ENCODE peak calls at places on chromosomes 4 and X, in seven cellular contexts. X is IMR-90, E is GM23338, M is H9, O is neural progenitor cell, Y is mammary epithelial cell, F is endothelial cell of umbilical vein. P is an unnamed sample.
A peak's percentile ranks its signal among the peaks of the same experiment; 100 is the strongest.

GRCh38 chr4:7007944-7008343 is 35.2 kb upstream of the TADA2B start:
- DNase-seq in F (no peak), M (peak; percentile 53), Y (peak; percentile 16), E (peak; percentile 73), O (no peak), X (peak; percentile 36), P (no peak)

GRCh38 chr4:115113382-115114106 is at the start of gene NDST4:
- DNase-seq in Y (peak; percentile 9), M (no peak), F (no peak), E (no peak), O (peak; percentile 87), X (no peak), P (no peak)

GRCh38 chrX:72048515-72049455 is 82.9 kb downstream of the RTL5 start:
- DNase-seq in F (no peak), M (no peak), O (no peak), Y (no peak), E (peak; percentile 23), X (no peak), P (no peak)

GRCh38 chr4:24382381-24382780 is 202.0 kb downstream of the DHX15 start:
- DNase-seq in M (no peak), F (no peak), X (peak; percentile 78), E (no peak), Y (peak; percentile 4), O (no peak), P (no peak)

GRCh38 chr4:145679520-145679919 is 426 bp upstream of the C4orf51 start:
- DNase-seq in X (peak; percentile 97), E (no peak), F (peak; percentile 66), O (no peak), Y (peak; percentile 50), M (no peak), P (peak; percentile 86)

GRCh38 chr4:163378661-163379060 is 35.0 kb downstream of the NPY5R start:
- DNase-seq in E (no peak), Y (no peak), X (no peak), F (no peak), M (no peak), O (no peak), P (no peak)

GRCh38 chr4:25454491-25454890 is 77.4 kb downstream of the ANAPC4 start:
- DNase-seq in O (no peak), X (no peak), M (no peak), F (peak; percentile 22), E (no peak), Y (no peak), P (no peak)

GRCh38 chrX:11619426-11619825 is 46.3 kb downstream of the ARHGAP6 start:
- DNase-seq in F (no peak), O (no peak), X (peak; percentile 12), E (no peak), M (no peak), Y (peak; percentile 6), P (no peak)

GRCh38 chrX:24203072-24203808 is 53.7 kb downstream of the ZFX start:
- DNase-seq in O (no peak), M (no peak), F (no peak), Y (no peak), E (no peak), X (no peak), P (no peak)

GRCh38 chrX:40005290-40006011 is 92.3 kb downstream of the BCOR start:
- DNase-seq in X (no peak), M (peak; percentile 33), F (no peak), Y (no peak), O (peak; percentile 28), E (peak; percentile 9), P (peak; percentile 62)

GRCh38 chr4:7941111-7942018 is 1.7 kb upstream of the AFAP1 start:
- DNase-seq in E (peak; percentile 80), F (no peak), O (no peak), X (no peak), Y (no peak), M (peak; percentile 57), P (peak; percentile 79)

GRCh38 chrX:113747274-113747973 is 836.5 kb upstream of the HTR2C start:
- DNase-seq in Y (no peak), F (peak; percentile 2), M (no peak), X (no peak), E (no peak), O (no peak), P (no peak)

GRCh38 chr4:79604152-79604551 is 196.1 kb upstream of the GK2 start:
- DNase-seq in O (no peak), Y (no peak), E (no peak), F (no peak), X (no peak), M (no peak), P (no peak)

GRCh38 chrX:136665258-136665900 is 17.4 kb downstream of the CD40LG start:
- DNase-seq in E (no peak), O (no peak), M (no peak), F (no peak), Y (no peak), X (no peak), P (no peak)

GRCh38 chrX:136660896-136661295 is 12.9 kb downstream of the CD40LG start:
- DNase-seq in F (no peak), Y (no peak), E (no peak), X (no peak), M (no peak), O (no peak), P (no peak)

GRCh38 chrX:136659174-136659573 is 11.2 kb downstream of the CD40LG start:
- DNase-seq in E (no peak), O (no peak), M (no peak), Y (no peak), X (no peak), F (no peak), P (no peak)

GRCh38 chrX:136662976-136663375 is 15.0 kb downstream of the CD40LG start:
- DNase-seq in Y (no peak), M (no peak), E (no peak), O (no peak), X (no peak), F (no peak), P (no peak)

DNA sequence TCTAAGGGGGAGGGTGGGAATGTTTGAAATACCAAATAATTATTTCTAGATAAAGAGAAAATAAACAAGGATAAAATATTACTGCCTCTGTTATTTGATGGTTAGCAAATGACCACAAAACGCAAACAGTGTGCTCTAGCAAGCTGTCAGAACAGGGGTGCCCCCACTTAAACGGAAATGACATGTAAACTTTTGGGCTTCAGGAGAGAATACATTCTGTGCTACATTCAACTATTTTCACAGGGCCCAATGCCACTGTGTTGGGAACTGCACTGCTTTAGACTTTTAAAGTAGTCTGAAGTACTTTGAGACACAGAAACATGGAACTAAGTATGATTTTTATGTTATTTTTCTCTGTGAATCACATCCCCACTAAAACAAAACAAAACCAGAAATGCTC is 14.1 kb downstream of the CD40LG start:
- DNase-seq in O (no peak), Y (no peak), M (no peak), X (no peak), F (no peak), E (no peak), P (no peak)
- H3K4me1 ChIP-seq in O (no peaks in the 10 kb centered on the region), Y (no peaks in the 10 kb centered on the region), M (no peaks in the 10 kb centered on the region), X (no peaks in the 10 kb centered on the region), F (no peaks in the 10 kb centered on the region), E (no peaks in the 10 kb centered on the region), P (no peaks in the 10 kb centered on the region)

DNA sequence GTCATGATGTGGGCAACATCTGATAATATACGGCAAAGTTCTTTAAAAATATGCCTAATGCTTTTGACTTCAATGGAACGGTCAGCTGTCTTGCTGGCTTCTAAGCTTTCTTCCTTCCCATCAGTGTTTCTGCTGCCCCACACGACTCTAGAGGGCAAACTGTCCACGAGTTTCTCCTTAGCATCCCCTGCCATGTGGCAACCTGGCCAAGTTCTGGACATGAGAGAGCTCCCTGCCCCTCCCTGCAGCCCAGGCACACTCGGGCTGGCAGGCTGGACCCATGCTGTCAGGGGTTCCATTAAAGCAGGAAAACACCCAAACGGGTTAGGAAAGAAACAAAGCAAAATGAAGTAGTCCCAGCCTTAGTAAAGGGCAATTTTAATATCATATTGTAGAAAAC is 38.8 kb downstream of the KDR start:
- DNase-seq in M (no peak), X (no peak), Y (no peak), E (no peak), F (no peak), O (no peak), P (no peak)
- H3K4me2 ChIP-seq in M (no peak overlapping the region), X (no peak overlapping the region), Y (no peak overlapping the region), E (no peak overlapping the region), F (no peak overlapping the region), O (no peak overlapping the region), P (no peak overlapping the region)

DNA sequence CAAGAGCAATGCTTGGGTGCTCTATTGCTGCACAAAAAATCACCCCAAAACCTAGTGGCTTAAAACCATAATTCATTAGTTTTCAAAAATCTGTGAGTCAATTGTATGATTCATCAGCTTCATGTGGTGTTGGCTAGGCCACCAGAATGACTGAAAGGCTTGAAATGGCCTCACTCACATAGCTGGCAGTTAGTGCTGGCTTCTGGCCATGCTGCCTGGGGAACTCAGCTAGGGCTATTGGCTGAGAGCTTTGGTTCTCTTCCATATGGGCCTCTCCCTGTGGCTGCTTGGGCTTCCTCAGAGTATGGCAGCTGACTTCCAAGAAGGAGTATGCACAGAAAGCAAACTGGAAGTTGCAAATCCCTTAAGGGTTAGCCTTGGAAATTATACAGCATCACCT is 3.1 kb upstream of the MTMR1 start:
- DNase-seq in F (no peak), E (no peak), M (no peak), O (no peak), Y (peak; percentile 89), X (peak; percentile 92), P (peak; percentile 94)
- H3K4me1 ChIP-seq in F (peaks cover 20% of the 10 kb centered on the region), E (peaks cover 14% of the 10 kb centered on the region), M (peaks cover 6% of the 10 kb centered on the region), O (no peaks in the 10 kb centered on the region), Y (peaks cover 21% of the 10 kb centered on the region), X (peaks cover 10% of the 10 kb centered on the region), P (peaks cover 19% of the 10 kb centered on the region)

GRCh38 chr4:15233626-15234025 is 194.2 kb upstream of the C1QTNF7 start:
- DNase-seq in X (no peak), M (no peak), O (no peak), Y (no peak), F (no peak), E (no peak), P (no peak)

GRCh38 chr4:15234585-15235126 is 193.2 kb upstream of the C1QTNF7 start:
- DNase-seq in X (peak; percentile 98), Y (peak; percentile 92), O (no peak), M (no peak), E (no peak), F (no peak), P (peak; percentile 86)

GRCh38 chr4:15231265-15232091 is 196.4 kb upstream of the C1QTNF7 start:
- DNase-seq in E (peak; percentile 92), O (peak; percentile 86), X (peak; percentile 88), M (peak; percentile 71), F (peak; percentile 62), Y (peak; percentile 68), P (no peak)

GRCh38 chr4:15232725-15233597 is 194.9 kb upstream of the C1QTNF7 start:
- DNase-seq in O (no peak), E (no peak), Y (peak; percentile 52), M (no peak), X (peak; percentile 83), F (peak; percentile 28), P (peak; percentile 67)

GRCh38 chr4:15234101-15234500 is 193.7 kb upstream of the C1QTNF7 start:
- DNase-seq in E (no peak), X (peak; percentile 93), Y (peak; percentile 44), M (no peak), O (no peak), F (no peak), P (no peak)
- H3K4me2 ChIP-seq in E (no peak overlapping the region), X (peak overlapping the region; percentile 30), Y (no peak overlapping the region), M (no peak overlapping the region), O (no peak overlapping the region), F (no peak overlapping the region), P (peak overlapping the region; percentile 72)